ENCODE peak calls at places on chromosome 17, in four cellular contexts. X is AG04450, T is A673, Y is heart right ventricle. G is an unnamed sample.

GRCh38 chr17:6995500-6996255 is at the start of gene ALOX12:
- DNase-seq in X (no peak), T (no peak), Y (no peak), G (peak)

GRCh38 chr17:44159519-44160210 is 10.8 kb upstream of the ASB16 start:
- DNase-seq in X (no peak), T (no peak), Y (no peak), G (no peak)

GRCh38 chr17:50638572-50638850 is 3.8 kb downstream of the ABCC3 start:
- DNase-seq in X (no peak), T (peak), Y (no peak), G (no peak)

GRCh38 chr17:6497496-6498221 is 53.4 kb downstream of the PIMREG start:
- DNase-seq in X (no peak), T (no peak), Y (no peak), G (peak)

GRCh38 chr17:77492446-77493237 is 351.9 kb downstream of the SEC14L1 start:
- DNase-seq in X (no peak), T (no peak), Y (no peak), G (peak)

GRCh38 chr17:77451271-77451893 is 310.6 kb downstream of the SEC14L1 start:
- DNase-seq in X (no peak), T (peak), Y (peak), G (peak)

GRCh38 chr17:16470302-16470701 is 21.7 kb downstream of the LRRC75A start:
- DNase-seq in X (no peak), T (no peak), Y (no peak), G (no peak)

GRCh38 chr17:17435323-17435722 is 41.5 kb upstream of the MED9 start:
- DNase-seq in X (peak), T (no peak), Y (no peak), G (no peak)

GRCh38 chr17:28717578-28718316 is at the start of gene RAB34:
- DNase-seq in X (peak), T (peak), Y (peak), G (peak)

GRCh38 chr17:9226130-9226793 is 205.0 kb downstream of the NTN1 start:
- DNase-seq in X (no peak), T (no peak), Y (no peak), G (no peak)

GRCh38 chr17:37821025-37821713 is 76.3 kb upstream of the HNF1B start:
- DNase-seq in X (no peak), T (no peak), Y (no peak), G (peak)

GRCh38 chr17:36697907-36698526 is 96.6 kb downstream of the MRM1 start:
- DNase-seq in X (no peak), T (peak), Y (no peak), G (peak)

GRCh38 chr17:10234033-10234432 is 35.6 kb upstream of the GAS7 start:
- DNase-seq in X (no peak), T (no peak), Y (no peak), G (no peak)

GRCh38 chr17:68381076-68381900 is 76.0 kb downstream of the WIPI1 start:
- DNase-seq in X (peak), T (no peak), Y (no peak), G (no peak)

GRCh38 chr17:79484600-79485398 is 126.1 kb downstream of the RBFOX3 start:
- DNase-seq in X (no peak), T (no peak), Y (no peak), G (no peak)

GRCh38 chr17:72120878-72121163 is at the start of gene SOX9:
- DNase-seq in X (peak), T (peak), Y (peak), G (peak)

GRCh38 chr17:48488548-48489106 is 42.2 kb downstream of the HOXB1 start:
- DNase-seq in X (no peak), T (no peak), Y (no peak), G (peak)

GRCh38 chr17:60887607-60888028 is 210.0 kb downstream of the BCAS3 start:
- DNase-seq in X (no peak), T (peak), Y (no peak), G (no peak)

GRCh38 chr17:32626371-32626770 is 139.6 kb downstream of the CDK5R1 start:
- DNase-seq in X (no peak), T (no peak), Y (no peak), G (no peak)

GRCh38 chr17:882827-883585 is 96.6 kb downstream of the NXN start:
- DNase-seq in X (no peak), T (no peak), Y (peak), G (no peak)

GRCh38 chr17:4998027-4998665 is 396 bp downstream of the KIF1C start:
- DNase-seq in X (no peak), T (no peak), Y (peak), G (peak)

GRCh38 chr17:67054011-67054591 is 9.7 kb downstream of the CACNG1 start:
- DNase-seq in X (no peak), T (no peak), Y (no peak), G (peak)

GRCh38 chr17:59181481-59181880 is 25.9 kb downstream of the PRR11 start:
- DNase-seq in X (no peak), T (no peak), Y (no peak), G (no peak)

GRCh38 chr17:50608700-50609375 is 25.8 kb upstream of the ABCC3 start:
- DNase-seq in X (no peak), T (no peak), Y (no peak), G (no peak)

GRCh38 chr17:11787074-11787473 is 188.8 kb downstream of the DNAH9 start:
- DNase-seq in X (no peak), T (no peak), Y (no peak), G (no peak)

GRCh38 chr17:76751416-76751993 is 13.6 kb downstream of the MFSD11 start:
- DNase-seq in X (no peak), T (no peak), Y (no peak), G (no peak)

GRCh38 chr17:31487063-31487647 is 95.7 kb downstream of the RAB11FIP4 start:
- DNase-seq in X (no peak), T (no peak), Y (no peak), G (no peak)

GRCh38 chr17:75950850-75951554 is 10.2 kb upstream of the FBF1 start:
- DNase-seq in X (no peak), T (no peak), Y (no peak), G (no peak)

GRCh38 chr17:72661093-72661944 is 431.2 kb downstream of the SLC39A11 start:
- DNase-seq in X (no peak), T (no peak), Y (no peak), G (peak)

GRCh38 chr17:75019710-75020109 is 7.2 kb downstream of the MRPL58 start:
- DNase-seq in X (no peak), T (no peak), Y (no peak), G (no peak)

GRCh38 chr17:10798332-10798749 is 5.6 kb downstream of the TMEM238L start:
- DNase-seq in X (no peak), T (no peak), Y (no peak), G (no peak)

GRCh38 chr17:1942066-1942365 is 83.1 kb downstream of the RTN4RL1 start:
- DNase-seq in X (no peak), T (no peak), Y (no peak), G (no peak)

GRCh38 chr17:33142703-33143299 is 150.3 kb downstream of the ASIC2 start:
- DNase-seq in X (no peak), T (peak), Y (peak), G (peak)

GRCh38 chr17:17235212-17236174 is 1.5 kb downstream of the FLCN start:
- DNase-seq in X (no peak), T (no peak), Y (no peak), G (no peak)

GRCh38 chr17:42547001-42547461 is 5.7 kb upstream of the HSD17B1 start:
- DNase-seq in X (no peak), T (no peak), Y (no peak), G (no peak)

GRCh38 chr17:1607971-1608320 is 20.7 kb downstream of the SLC43A2 start:
- DNase-seq in X (no peak), T (no peak), Y (no peak), G (no peak)

GRCh38 chr17:19702231-19702641 is 14.1 kb downstream of the SLC47A2 start:
- DNase-seq in X (no peak), T (no peak), Y (no peak), G (no peak)
- H3K27ac ChIP-seq in X (no peak), T (no peak), Y (no peak), G (no peak)

DNA sequence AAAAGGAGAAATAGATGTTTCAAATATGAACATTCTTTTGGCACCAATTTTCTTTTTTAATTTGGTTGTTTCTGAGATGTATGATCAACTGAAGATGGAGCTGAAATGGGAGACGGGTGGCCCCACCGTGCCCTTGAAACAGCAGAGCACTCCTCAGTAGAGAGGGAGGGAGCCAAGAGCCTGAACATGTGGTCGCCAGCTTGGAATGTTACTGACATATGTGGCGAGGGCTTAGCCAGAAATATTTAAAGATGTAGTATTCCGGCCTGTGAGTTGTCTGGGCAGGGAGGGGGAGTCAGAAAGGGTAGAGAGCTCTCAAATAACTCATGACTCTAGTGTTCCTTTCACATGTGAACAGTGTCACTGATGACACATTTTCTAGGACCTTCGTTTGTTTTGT is 13.3 kb upstream of the MRC2 start:
- DNase-seq in X (peak), T (no peak), Y (no peak), G (no peak)
- H3K4me3 ChIP-seq in X (no peak), T (no peak), Y (no peak), G (no peak)

GRCh38 chr17:27247071-27247957 is 46.6 kb upstream of the WSB1 start:
- DNase-seq in X (peak), T (no peak), Y (peak), G (no peak)

GRCh38 chr17:27244481-27245223 is 49.3 kb upstream of the WSB1 start:
- DNase-seq in X (peak), T (peak), Y (peak), G (peak)

GRCh38 chr17:27246537-27246936 is 47.4 kb upstream of the WSB1 start:
- DNase-seq in X (no peak), T (no peak), Y (no peak), G (no peak)

GRCh38 chr17:27244019-27244418 is 49.9 kb upstream of the WSB1 start:
- DNase-seq in X (no peak), T (no peak), Y (no peak), G (no peak)

GRCh38 chr17:27245230-27245696 is 48.7 kb upstream of the WSB1 start:
- DNase-seq in X (peak), T (peak), Y (peak), G (peak)
- H3K27ac ChIP-seq in X (peak), T (peak), Y (peak), G (no peak)

GRCh38 chr17:21318439-21318838 is 33.9 kb downstream of the MAP2K3 start:
- DNase-seq in X (no peak), T (no peak), Y (no peak), G (peak)
- H3K4me3 ChIP-seq in X (no peak), T (no peak), Y (no peak), G (no peak)

DNA sequence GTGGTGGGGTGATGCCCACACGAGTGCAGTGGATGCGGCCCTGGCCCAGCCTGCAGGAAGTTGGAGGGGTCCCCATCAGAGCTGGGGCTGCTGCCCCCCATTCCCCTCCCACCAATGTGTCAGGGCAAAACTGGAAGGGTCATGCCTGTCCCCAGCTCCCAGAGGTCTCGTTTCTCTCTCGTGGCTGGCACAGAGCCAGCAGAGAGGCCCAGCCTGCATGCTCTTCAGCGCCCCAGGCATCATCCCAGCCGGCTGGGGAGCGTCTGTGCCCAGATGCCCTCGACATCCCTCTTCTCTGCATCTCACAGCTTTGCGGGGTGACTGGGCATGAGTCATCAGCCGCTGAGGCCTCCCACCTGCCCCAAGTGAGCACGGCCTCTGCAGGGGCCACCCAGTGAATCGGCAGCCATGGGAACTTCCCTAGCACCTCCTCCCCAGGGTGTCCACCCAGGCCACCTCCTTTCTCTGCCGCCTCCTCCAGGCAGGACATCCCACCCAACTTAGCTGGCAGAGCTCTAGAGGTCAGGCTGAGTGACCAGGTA is 9.8 kb upstream of the CSNK1D start:
- DNase-seq in X (peak), T (peak), Y (no peak), G (no peak)
- H3K27ac ChIP-seq in X (peak), T (no peak), Y (no peak), G (no peak)